ENCODE peak calls at places on chromosomes 6 and 20, in ten cellular contexts. One of them, this sample, is unnamed.
A peak's percentile ranks its signal among the peaks of the same experiment; 100 is the strongest.

GRCh38 chr6:133645000-133645619 is 243.8 kb upstream of the TCF21 start:
- DNase-seq in CD8-positive, alpha-beta memory T cell: no peak
- DNase-seq in tibial artery: no peak
- DNase-seq in GM04504: no peak
- DNase-seq in activated T-cell treated with anti-CD3 and anti-CD28 coated beads for 24 hours: no peak
- DNase-seq in mammary epithelial cell: no peak
- DNase-seq in ELR: peak; percentile 46
- DNase-seq in HCEC 1CT: peak; percentile 81
- DNase-seq in SK-N-SH: no peak
- DNase-seq in left cardiac atrium: no peak
- DNase-seq in this sample: no peak

GRCh38 chr6:142207265-142207877 is 60.3 kb downstream of the VTA1 start:
- DNase-seq in mammary epithelial cell: peak; percentile 32
- DNase-seq in HCEC 1CT: peak; percentile 60
- DNase-seq in left cardiac atrium: peak; percentile 34
- DNase-seq in tibial artery: no peak
- DNase-seq in GM04504: peak; percentile 44
- DNase-seq in ELR: peak; percentile 77
- DNase-seq in activated T-cell treated with anti-CD3 and anti-CD28 coated beads for 24 hours: peak; percentile 17
- DNase-seq in SK-N-SH: peak; percentile 30
- DNase-seq in CD8-positive, alpha-beta memory T cell: peak; percentile 6
- DNase-seq in this sample: peak; percentile 53

GRCh38 chr6:77740380-77740779 is 87.5 kb downstream of the MEI4 start:
- DNase-seq in activated T-cell treated with anti-CD3 and anti-CD28 coated beads for 24 hours: no peak
- DNase-seq in SK-N-SH: peak; percentile 11
- DNase-seq in ELR: peak; percentile 46
- DNase-seq in tibial artery: no peak
- DNase-seq in mammary epithelial cell: peak; percentile 5
- DNase-seq in left cardiac atrium: no peak
- DNase-seq in GM04504: no peak
- DNase-seq in HCEC 1CT: peak; percentile 11
- DNase-seq in CD8-positive, alpha-beta memory T cell: no peak
- DNase-seq in this sample: no peak

GRCh38 chr20:46089076-46089337 is 755 bp downstream of the NCOA5 start:
- DNase-seq in HCEC 1CT: peak; percentile 40
- DNase-seq in GM04504: no peak
- DNase-seq in CD8-positive, alpha-beta memory T cell: no peak
- DNase-seq in SK-N-SH: no peak
- DNase-seq in left cardiac atrium: no peak
- DNase-seq in activated T-cell treated with anti-CD3 and anti-CD28 coated beads for 24 hours: no peak
- DNase-seq in tibial artery: no peak
- DNase-seq in mammary epithelial cell: no peak
- DNase-seq in ELR: peak; percentile 67
- DNase-seq in this sample: no peak

GRCh38 chr6:34658605-34659218 is 37.9 kb downstream of the ILRUN start:
- DNase-seq in mammary epithelial cell: no peak
- DNase-seq in activated T-cell treated with anti-CD3 and anti-CD28 coated beads for 24 hours: no peak
- DNase-seq in GM04504: no peak
- DNase-seq in HCEC 1CT: no peak
- DNase-seq in CD8-positive, alpha-beta memory T cell: no peak
- DNase-seq in ELR: no peak
- DNase-seq in left cardiac atrium: no peak
- DNase-seq in SK-N-SH: no peak
- DNase-seq in tibial artery: no peak
- DNase-seq in this sample: no peak

GRCh38 chr6:168827484-168827883 is 386.5 kb downstream of the SMOC2 start:
- DNase-seq in SK-N-SH: peak; percentile 76
- DNase-seq in ELR: no peak
- DNase-seq in GM04504: no peak
- DNase-seq in mammary epithelial cell: no peak
- DNase-seq in activated T-cell treated with anti-CD3 and anti-CD28 coated beads for 24 hours: no peak
- DNase-seq in left cardiac atrium: no peak
- DNase-seq in HCEC 1CT: no peak
- DNase-seq in CD8-positive, alpha-beta memory T cell: no peak
- DNase-seq in tibial artery: no peak
- DNase-seq in this sample: no peak

GRCh38 chr6:35305117-35305516 is 7.5 kb downstream of the DEF6 start:
- DNase-seq in left cardiac atrium: no peak
- DNase-seq in activated T-cell treated with anti-CD3 and anti-CD28 coated beads for 24 hours: no peak
- DNase-seq in SK-N-SH: no peak
- DNase-seq in HCEC 1CT: no peak
- DNase-seq in mammary epithelial cell: no peak
- DNase-seq in ELR: no peak
- DNase-seq in CD8-positive, alpha-beta memory T cell: no peak
- DNase-seq in tibial artery: no peak
- DNase-seq in GM04504: no peak
- DNase-seq in this sample: peak; percentile 46

GRCh38 chr6:42314571-42314950 is 96.9 kb upstream of the MRPS10 start:
- DNase-seq in GM04504: no peak
- DNase-seq in ELR: peak; percentile 54
- DNase-seq in CD8-positive, alpha-beta memory T cell: no peak
- DNase-seq in activated T-cell treated with anti-CD3 and anti-CD28 coated beads for 24 hours: no peak
- DNase-seq in HCEC 1CT: peak; percentile 32
- DNase-seq in mammary epithelial cell: no peak
- DNase-seq in tibial artery: no peak
- DNase-seq in SK-N-SH: no peak
- DNase-seq in left cardiac atrium: no peak
- DNase-seq in this sample: no peak

GRCh38 chr6:124193132-124193531 is 389.5 kb downstream of the NKAIN2 start:
- DNase-seq in left cardiac atrium: no peak
- DNase-seq in tibial artery: peak; percentile 53
- DNase-seq in HCEC 1CT: no peak
- DNase-seq in CD8-positive, alpha-beta memory T cell: no peak
- DNase-seq in activated T-cell treated with anti-CD3 and anti-CD28 coated beads for 24 hours: no peak
- DNase-seq in GM04504: no peak
- DNase-seq in ELR: no peak
- DNase-seq in mammary epithelial cell: no peak
- DNase-seq in SK-N-SH: no peak
- DNase-seq in this sample: no peak

This sample was measured in activated CD8-positive, alpha-beta T cell treated with anti-CD3 and anti-CD28 coated beads for 36 hours.